ENCODE peak calls at places on chromosome 9, in eight cellular contexts. S is IMR-90, F is suprapubic skin, G is GM23338, A is gastrocnemius medialis, E is tibial artery, L is heart right ventricle, T is upper lobe of right lung. O is an unnamed sample. For H3K4me1 and H3K27me3, the result is how much of the 10 kb centered on the place peaks cover.

GRCh38 chr9:86990276-86990675 is 43.0 kb upstream of the GAS1 start:
- DNase-seq in S (no peak), F (no peak), G (no peak), A (no peak), E (no peak), L (no peak), T (no peak), O (no peak)

GRCh38 chr9:118643118-118643517 is 726.1 kb downstream of the BRINP1 start:
- DNase-seq in S (no peak), F (no peak), G (peak), A (no peak), E (no peak), L (no peak), T (peak), O (no peak)

GRCh38 chr9:89676281-89676680 is 71.5 kb downstream of the GADD45G start:
- DNase-seq in S (no peak), F (no peak), G (no peak), A (peak), E (no peak), L (peak), T (peak), O (no peak)

GRCh38 chr9:124077915-124078572 is 66.5 kb downstream of the LHX2 start:
- DNase-seq in S (no peak), F (no peak), G (no peak), A (peak), E (no peak), L (peak), T (no peak), O (no peak)

GRCh38 chr9:85009251-85009650 is 339.7 kb downstream of the NTRK2 start:
- DNase-seq in S (no peak), F (no peak), G (no peak), A (no peak), E (no peak), L (no peak), T (no peak), O (no peak)

GRCh38 chr9:133609311-133610098 is at the start of gene FAM163B:
- DNase-seq in S (peak), F (no peak), G (peak), A (no peak), E (no peak), L (peak), T (no peak), O (no peak)

GRCh38 chr9:10026585-10026984 is 586.2 kb downstream of the PTPRD start:
- DNase-seq in S (no peak), F (no peak), G (no peak), A (no peak), E (no peak), L (no peak), T (no peak), O (no peak)

GRCh38 chr9:114893622-114894021 is 36.8 kb downstream of the TNFSF8 start:
- DNase-seq in S (peak), F (no peak), G (no peak), A (no peak), E (no peak), L (no peak), T (no peak), O (no peak)

GRCh38 chr9:100417815-100418214 is 9.1 kb upstream of the MSANTD3 start:
- DNase-seq in S (no peak), F (no peak), G (no peak), A (no peak), E (no peak), L (no peak), T (no peak), O (no peak)

GRCh38 chr9:136247551-136247916 is 1.9 kb upstream of the QSOX2 start:
- DNase-seq in S (no peak), F (no peak), G (no peak), A (no peak), E (no peak), L (no peak), T (no peak), O (no peak)

GRCh38 chr9:110443146-110443877 is 105.6 kb upstream of the TXNDC8 start:
- DNase-seq in S (peak), F (no peak), G (no peak), A (no peak), E (no peak), L (no peak), T (no peak), O (no peak)

GRCh38 chr9:136252846-136253245 is 7.2 kb upstream of the QSOX2 start:
- DNase-seq in S (no peak), F (no peak), G (no peak), A (no peak), E (no peak), L (no peak), T (no peak), O (no peak)

GRCh38 chr9:37749129-37749528 is 4.5 kb upstream of the TRMT10B start:
- DNase-seq in S (no peak), F (no peak), G (no peak), A (no peak), E (no peak), L (no peak), T (no peak), O (no peak)

GRCh38 chr9:126436545-126437269 is 110.1 kb downstream of the MVB12B start:
- DNase-seq in S (peak), F (no peak), G (no peak), A (no peak), E (no peak), L (no peak), T (no peak), O (no peak)

GRCh38 chr9:32716439-32716838 is 66.9 kb upstream of the TMEM215 start:
- DNase-seq in S (no peak), F (no peak), G (no peak), A (no peak), E (no peak), L (no peak), T (no peak), O (no peak)

DNA sequence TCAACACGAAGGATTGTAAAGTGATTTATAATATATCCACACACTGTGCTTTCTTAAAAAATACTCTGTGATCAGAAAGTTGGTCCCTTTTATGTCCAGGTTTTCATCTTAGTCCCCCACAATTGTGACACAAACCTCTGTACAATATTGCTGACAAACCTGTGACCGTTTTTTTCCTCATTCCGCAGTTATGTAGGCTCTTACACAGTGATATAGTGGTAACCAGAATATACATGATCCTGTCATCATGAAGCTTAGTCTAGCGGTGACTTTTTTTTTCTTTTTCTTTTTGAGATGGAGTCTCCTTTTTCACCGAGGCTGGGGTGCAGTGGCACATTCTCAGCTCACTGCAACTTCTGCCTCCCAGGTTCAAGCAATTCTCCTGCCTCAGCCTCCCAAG is 8.7 kb downstream of the ANP32B start:
- DNase-seq in S (no peak), F (no peak), G (no peak), A (no peak), E (no peak), L (no peak), T (no peak), O (no peak)
- H3K4me1 ChIP-seq in S (under half), F (half or more), G (under half), A (under half), E (half or more), L (half or more), T (under half), O (half or more)

DNA sequence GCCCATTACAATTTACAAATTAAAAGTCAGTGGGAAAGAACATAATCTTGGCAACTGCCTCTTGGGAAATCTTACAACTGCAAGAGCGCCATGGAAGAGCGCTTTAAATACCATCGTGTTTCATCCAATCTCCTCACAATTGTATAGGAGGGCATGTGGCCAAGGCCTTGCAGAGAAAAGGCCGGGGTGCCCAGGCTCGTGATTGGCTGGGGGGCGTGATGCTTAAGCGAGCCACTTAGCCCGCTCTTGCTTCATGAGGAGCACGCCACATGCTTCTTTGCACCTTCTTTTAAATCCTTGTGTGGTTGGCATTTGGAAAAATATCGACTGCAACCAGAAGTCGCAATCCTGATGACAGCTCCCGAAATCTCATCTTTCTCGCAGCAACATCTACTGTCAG is 69.9 kb upstream of the NFIB start:
- DNase-seq in S (no peak), F (no peak), G (no peak), A (no peak), E (no peak), L (no peak), T (no peak), O (no peak)
- H3K27me3 ChIP-seq in S (under half), F (under half), G (under half), A (under half), E (under half), L (under half), T (under half), O (under half)

DNA sequence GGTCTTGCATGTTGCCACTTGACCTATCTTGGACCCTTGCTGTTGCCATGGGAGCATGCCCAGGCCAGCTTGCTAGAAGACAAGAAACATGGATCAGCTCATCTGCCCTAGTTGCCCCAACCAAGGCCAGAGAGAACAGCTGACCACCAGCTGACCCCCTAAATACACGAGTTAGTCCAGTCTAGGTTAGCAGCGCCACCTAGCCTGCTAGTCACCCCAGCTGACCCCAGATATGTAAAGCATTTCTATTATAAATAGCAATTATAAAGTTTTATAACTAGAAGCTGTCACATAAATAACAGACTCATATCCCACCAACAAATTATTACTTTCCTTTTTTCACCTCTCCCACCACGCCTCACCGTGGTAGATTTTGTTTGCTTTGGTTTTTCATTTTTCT is 387.8 kb downstream of the RASEF start:
- DNase-seq in S (no peak), F (no peak), G (no peak), A (no peak), E (no peak), L (no peak), T (no peak), O (no peak)
- TF ChIP-seq CTCF in S (no peak), F (no peak), G (peak), A (no peak), E (no peak), L (no peak), T (no peak), O (no peak)

DNA sequence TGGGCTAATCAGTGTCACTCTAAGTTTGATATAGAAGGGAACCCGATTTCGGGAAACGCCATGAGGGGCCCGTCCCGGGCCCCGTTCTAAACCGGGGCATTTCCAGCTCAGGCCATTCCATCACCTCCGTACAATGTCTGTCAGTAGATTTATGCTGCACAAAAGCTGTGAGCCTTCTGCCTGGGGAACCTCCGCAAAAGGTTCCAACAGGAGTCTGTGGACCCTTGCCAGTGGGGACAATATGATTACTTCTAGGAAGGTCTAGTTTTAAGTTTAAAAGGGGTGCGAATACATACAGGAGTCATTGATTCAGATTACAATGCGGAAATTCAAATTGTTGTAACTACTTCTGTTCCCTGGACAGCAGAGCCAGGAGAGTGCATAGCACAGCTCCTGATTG is 57.6 kb downstream of the RAPGEF1 start:
- DNase-seq in S (no peak), F (no peak), G (no peak), A (no peak), E (no peak), L (no peak), T (no peak), O (peak)
- H3K4me1 ChIP-seq in S (under half), F (under half), G (half or more), A (under half), E (half or more), L (half or more), T (under half), O (half or more)

DNA sequence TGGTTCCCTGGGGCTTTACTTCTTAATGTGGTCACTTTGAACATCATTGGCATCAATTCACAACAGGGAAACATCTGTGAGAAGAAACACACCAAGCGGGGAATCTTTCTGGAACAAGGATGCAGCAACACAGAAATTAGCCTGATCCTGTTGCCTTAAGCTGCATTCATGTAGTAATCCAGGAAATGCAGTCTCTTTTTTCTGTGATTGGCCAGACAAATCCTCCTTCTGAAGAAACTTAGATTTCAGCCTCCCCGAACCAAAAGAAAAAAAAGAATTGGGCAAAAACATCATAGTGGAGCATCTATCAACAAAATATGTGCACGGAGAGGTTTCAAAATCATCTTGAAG is 7.2 kb upstream of the XPA start:
- DNase-seq in S (peak), F (no peak), G (no peak), A (no peak), E (no peak), L (no peak), T (no peak), O (no peak)
- H3K27me3 ChIP-seq in S (under half), F (under half), G (under half), A (under half), E (under half), L (under half), T (under half), O (under half)

GRCh38 chr9:35193762-35194161 is 32.0 kb downstream of the UNC13B start:
- DNase-seq in S (peak), F (no peak), G (peak), A (peak), E (no peak), L (no peak), T (no peak), O (no peak)
- TF ChIP-seq CTCF in S (peak), F (no peak), G (no peak), A (peak), E (no peak), L (no peak), T (no peak), O (no peak)

DNA sequence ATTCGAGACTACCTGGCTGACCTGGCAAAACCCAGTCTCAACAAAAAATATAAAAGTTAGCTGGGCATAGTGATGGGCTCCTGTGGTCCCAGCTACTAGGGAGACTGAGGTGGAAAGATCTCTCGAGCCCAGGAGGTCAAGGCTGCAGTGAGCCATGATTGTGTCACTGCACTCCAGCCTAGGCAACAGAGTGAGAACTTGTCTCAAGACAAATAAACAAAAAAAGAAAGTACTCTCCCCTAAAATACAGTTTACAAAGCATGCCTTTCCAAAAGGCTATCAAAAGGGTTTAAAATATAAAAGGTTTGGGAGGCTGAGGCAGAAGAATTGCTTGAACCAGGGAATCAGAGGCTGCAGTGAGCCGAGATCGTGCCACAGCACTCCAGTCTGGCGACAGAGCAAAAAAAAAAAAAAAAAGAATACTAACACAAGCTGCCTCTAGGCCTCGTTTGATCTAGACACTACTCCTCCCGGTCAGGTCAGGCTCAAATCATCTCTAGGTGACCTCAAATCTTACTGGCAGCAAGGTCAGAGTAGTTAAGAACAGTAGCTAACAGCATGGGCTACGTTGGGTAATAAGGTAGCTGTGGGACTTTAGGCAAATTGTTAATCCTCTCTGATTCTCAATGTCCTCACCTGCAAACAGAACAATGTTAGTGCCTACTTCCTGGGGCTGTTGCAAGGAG is 9.3 kb downstream of the NAIF1 start:
- DNase-seq in S (no peak), F (no peak), G (no peak), A (no peak), E (no peak), L (no peak), T (no peak), O (no peak)
- H3K4me1 ChIP-seq in S (under half), F (under half), G (under half), A (under half), E (under half), L (under half), T (half or more), O (under half)

GRCh38 chr9:96113045-96113444 is 188.9 kb downstream of the HSD17B3 start:
- DNase-seq in S (no peak), F (no peak), G (no peak), A (no peak), E (no peak), L (no peak), T (no peak), O (no peak)

GRCh38 chr9:96107436-96107835 is 194.5 kb downstream of the HSD17B3 start:
- DNase-seq in S (no peak), F (peak), G (no peak), A (no peak), E (no peak), L (no peak), T (no peak), O (no peak)

DNA sequence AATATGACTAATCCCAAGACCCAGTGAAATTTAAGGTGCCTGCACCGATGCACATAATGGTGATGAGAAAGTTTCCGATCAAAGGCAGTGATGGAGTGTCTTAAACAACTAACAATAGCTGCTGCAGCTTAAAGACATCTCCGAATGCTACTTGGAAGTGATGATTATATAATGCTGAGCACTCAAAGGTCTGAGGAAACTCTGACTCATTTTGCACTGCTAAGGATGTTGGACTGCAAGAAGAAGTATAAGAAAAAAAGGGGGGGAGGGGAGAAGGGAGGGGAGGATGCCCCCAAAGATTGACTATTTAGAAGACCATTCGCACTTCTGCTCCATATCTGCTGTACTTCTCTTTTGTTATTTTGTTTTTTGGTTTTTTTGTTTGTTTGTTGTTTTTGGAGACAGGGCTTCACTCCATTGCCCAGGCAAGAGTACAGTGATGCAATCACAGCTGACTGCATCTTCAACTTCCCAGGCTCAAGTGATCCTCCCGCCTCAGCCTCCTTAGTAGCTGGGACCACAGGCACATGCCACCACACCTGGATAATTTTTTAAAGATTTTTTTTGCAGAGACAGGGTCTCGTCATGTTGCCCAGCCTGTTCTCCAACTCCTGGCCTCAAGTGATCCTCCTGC is 192.1 kb downstream of the HSD17B3 start:
- DNase-seq in S (peak), F (peak), G (no peak), A (no peak), E (no peak), L (no peak), T (no peak), O (no peak)
- H3K27me3 ChIP-seq in S (under half), F (under half), G (under half), A (under half), E (under half), L (under half), T (under half), O (under half)

GRCh38 chr9:138071731-138072130 is 194.1 kb downstream of the CACNA1B start:
- DNase-seq in S (no peak), F (no peak), G (no peak), A (no peak), E (no peak), L (no peak), T (no peak), O (peak)

GRCh38 chr9:138068601-138069035 is 191.0 kb downstream of the CACNA1B start:
- DNase-seq in S (no peak), F (no peak), G (no peak), A (peak), E (no peak), L (no peak), T (peak), O (no peak)

GRCh38 chr9:138070815-138071214 is 193.2 kb downstream of the CACNA1B start:
- DNase-seq in S (no peak), F (no peak), G (no peak), A (no peak), E (no peak), L (no peak), T (peak), O (peak)

GRCh38 chr9:138071292-138071691 is 193.7 kb downstream of the CACNA1B start:
- DNase-seq in S (no peak), F (no peak), G (no peak), A (no peak), E (no peak), L (no peak), T (peak), O (no peak)

GRCh38 chr9:138069731-138070456 is 192.3 kb downstream of the CACNA1B start:
- DNase-seq in S (no peak), F (no peak), G (no peak), A (no peak), E (no peak), L (no peak), T (peak), O (no peak)
- TF ChIP-seq CTCF in S (no peak), F (no peak), G (peak), A (no peak), E (no peak), L (no peak), T (no peak), O (no peak)

O was measured in right atrium auricular region.